ENCODE peak calls at places on chromosomes 4 and X, in four cellular contexts. R is ovary, W is pancreas, J is mesenchymal stem cell. Q is an unnamed sample.

GRCh38 chr4:88008624-88009235 is 1.3 kb downstream of the PKD2 start:
- DNase-seq in J (peak), W (no peak), R (no peak), Q (peak)

GRCh38 chr4:13892739-13893105 is 265.2 kb upstream of the BOD1L1 start:
- DNase-seq in J (peak), R (no peak), W (no peak), Q (no peak)

GRCh38 chr4:1597021-1597931 is 86.8 kb downstream of the FAM53A start:
- DNase-seq in J (no peak), R (no peak), W (peak), Q (no peak)

GRCh38 chr4:35105486-35105885 is 1138.8 kb downstream of the ARAP2 start:
- DNase-seq in J (no peak), W (no peak), R (no peak), Q (no peak)

GRCh38 chrX:40459576-40460158 is 121.1 kb upstream of the ATP6AP2 start:
- DNase-seq in R (no peak), W (no peak), J (no peak), Q (no peak)

GRCh38 chr4:8538703-8539567 is 41.3 kb upstream of the GPR78 start:
- DNase-seq in R (no peak), W (no peak), J (peak), Q (peak)

GRCh38 chr4:102616661-102617060 is 115.5 kb downstream of the NFKB1 start:
- DNase-seq in J (no peak), R (no peak), W (no peak), Q (no peak)

GRCh38 chrX:133321441-133321840 is 93.8 kb downstream of the GPC4 start:
- DNase-seq in J (no peak), R (no peak), W (no peak), Q (peak)

GRCh38 chr4:1841886-1842210 is 14.1 kb downstream of the LETM1 start:
- DNase-seq in J (no peak), R (no peak), W (no peak), Q (no peak)

GRCh38 chr4:179843370-179843769 is 2399.8 kb upstream of the TENM3 start:
- DNase-seq in W (no peak), R (no peak), J (no peak), Q (no peak)

GRCh38 chrX:69031181-69031580 is 134.1 kb downstream of the PJA1 start:
- DNase-seq in R (no peak), W (no peak), J (no peak), Q (no peak)

GRCh38 chr4:186765673-186766546 is 42.3 kb upstream of the FAT1 start:
- DNase-seq in R (no peak), W (no peak), J (no peak), Q (peak)

GRCh38 chrX:129144172-129145038 is 378.9 kb downstream of the SMARCA1 start:
- DNase-seq in W (no peak), R (no peak), J (peak), Q (peak)

GRCh38 chr4:127685292-127685691 is 44.9 kb upstream of the SLC25A31 start:
- DNase-seq in J (peak), R (no peak), W (no peak), Q (peak)

GRCh38 chr4:16199132-16199531 is 27.1 kb downstream of the TAPT1 start:
- DNase-seq in R (no peak), W (no peak), J (peak), Q (peak)

GRCh38 chr4:93994175-93994994 is 165.8 kb downstream of the ATOH1 start:
- DNase-seq in W (no peak), R (no peak), J (no peak), Q (no peak)

GRCh38 chrX:15016051-15016450 is 142.8 kb downstream of the MOSPD2 start:
- DNase-seq in W (no peak), R (no peak), J (no peak), Q (peak)

GRCh38 chrX:130741584-130741983 is 161.4 kb downstream of the ENOX2 start:
- DNase-seq in W (no peak), J (no peak), R (no peak), Q (no peak)

GRCh38 chrX:118807151-118808017 is 16.2 kb upstream of the ZCCHC12 start:
- DNase-seq in W (no peak), R (peak), J (peak), Q (peak)

GRCh38 chr4:112759313-112759712 is 122.4 kb downstream of the LARP7 start:
- DNase-seq in W (no peak), J (no peak), R (no peak), Q (no peak)

GRCh38 chr4:14564281-14564680 is 438.0 kb upstream of the CPEB2 start:
- DNase-seq in J (no peak), R (no peak), W (no peak), Q (no peak)

GRCh38 chr4:18057821-18058533 is 36.4 kb upstream of the LCORL start:
- DNase-seq in W (no peak), R (no peak), J (no peak), Q (no peak)

GRCh38 chr4:106898621-106899230 is 137.4 kb downstream of the DKK2 start:
- DNase-seq in J (peak), W (no peak), R (peak), Q (peak)

GRCh38 chrX:53678667-53679066 is 7.9 kb downstream of the HUWE1 start:
- DNase-seq in R (no peak), J (peak), W (no peak), Q (no peak)

GRCh38 chr4:183626168-183626567 is 32.8 kb downstream of the RWDD4 start:
- DNase-seq in R (peak), J (no peak), W (no peak), Q (no peak)

GRCh38 chr4:172892300-172892699 is 276.3 kb upstream of the GALNT7 start:
- DNase-seq in R (no peak), J (peak), W (no peak), Q (peak)

GRCh38 chr4:52611030-52611555 is 48.0 kb downstream of the USP46 start:
- DNase-seq in W (no peak), R (no peak), J (peak), Q (no peak)

GRCh38 chr4:74111576-74111975 is 12.6 kb upstream of the CXCL2 start:
- DNase-seq in W (no peak), J (no peak), R (no peak), Q (no peak)

GRCh38 chr4:5448286-5448685 is 260.1 kb downstream of the EVC2 start:
- DNase-seq in R (no peak), W (no peak), J (no peak), Q (no peak)

GRCh38 chr4:150960818-150961217 is 54.3 kb downstream of the LRBA start:
- DNase-seq in W (no peak), J (peak), R (no peak), Q (no peak)

GRCh38 chrX:20300822-20301221 is 34.1 kb upstream of the RPS6KA3 start:
- DNase-seq in J (no peak), R (no peak), W (no peak), Q (no peak)

DNA sequence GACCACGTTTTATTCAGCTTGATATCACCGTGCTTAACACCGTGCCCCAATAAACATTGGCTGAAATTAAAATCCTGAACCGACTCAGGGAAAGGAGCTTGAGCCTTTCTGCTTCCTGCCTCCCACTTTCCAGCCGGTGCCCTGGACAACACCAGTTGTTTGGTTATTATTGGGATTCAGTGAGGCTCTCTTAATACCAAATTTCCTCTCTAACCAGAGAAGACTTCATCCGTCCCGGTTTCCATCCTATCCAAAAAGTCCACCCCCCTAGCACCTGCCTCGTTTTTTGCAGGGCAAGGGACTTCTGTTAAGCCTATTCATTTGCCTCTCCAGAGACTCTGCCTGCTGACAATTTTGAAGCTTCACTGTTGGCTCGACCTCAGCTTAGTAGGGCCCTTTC is 649 bp upstream of the PRSS12 start:
- DNase-seq in R (no peak), W (no peak), J (no peak), Q (no peak)
- H3K27ac ChIP-seq in R (no peak), W (no peak), J (no peak), Q (peak)

GRCh38 chr4:65670331-65671031 is at the start of gene EPHA5:
- DNase-seq in R (peak), J (peak), W (peak), Q (peak)
- H3K27ac ChIP-seq in R (peak), J (peak), W (no peak), Q (no peak)

DNA sequence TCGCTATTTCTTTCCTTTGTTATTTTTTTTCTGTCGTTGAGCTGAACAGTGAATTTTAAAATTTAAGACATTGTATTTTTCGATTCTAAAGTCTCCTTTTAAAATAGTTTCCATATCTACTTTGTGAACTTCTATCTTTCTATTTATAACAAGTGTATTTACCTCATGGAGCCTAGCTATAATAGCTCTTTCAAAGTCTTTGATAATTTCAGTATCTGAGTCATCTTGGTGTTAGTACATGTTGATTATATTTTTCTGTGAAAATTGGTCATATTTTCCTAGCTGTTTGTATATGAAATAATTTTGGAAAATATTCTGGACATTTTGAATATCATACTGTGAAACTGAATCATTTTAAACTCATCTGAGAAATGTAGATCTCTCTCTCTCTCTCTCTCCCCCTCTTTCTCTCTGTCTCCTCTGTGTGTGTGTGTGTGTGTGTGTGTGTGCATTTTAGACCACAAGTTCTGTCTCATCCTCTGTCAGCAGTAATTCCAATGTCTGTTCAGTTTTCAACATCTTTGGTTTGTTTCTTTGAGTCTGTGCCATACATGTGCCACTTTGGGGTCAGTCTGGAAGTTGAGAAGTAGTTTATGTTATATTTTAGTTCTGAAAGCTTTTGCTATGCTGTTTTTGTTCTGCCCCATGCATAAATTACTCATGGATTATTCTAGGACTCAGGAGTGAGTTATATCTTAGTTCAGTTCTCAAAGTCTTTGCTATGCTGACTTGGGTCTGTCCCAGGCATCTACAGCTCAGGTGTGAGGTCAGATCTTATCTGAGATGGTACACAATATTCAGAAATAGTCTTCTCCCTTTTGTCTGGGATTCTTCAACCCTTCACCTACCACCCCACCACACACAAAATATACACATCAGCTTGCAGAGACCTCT is 366.4 kb upstream of the CASK start:
- DNase-seq in W (no peak), J (no peak), R (no peak), Q (no peak)
- H3K27ac ChIP-seq in W (no peak), J (no peak), R (no peak), Q (no peak)

DNA sequence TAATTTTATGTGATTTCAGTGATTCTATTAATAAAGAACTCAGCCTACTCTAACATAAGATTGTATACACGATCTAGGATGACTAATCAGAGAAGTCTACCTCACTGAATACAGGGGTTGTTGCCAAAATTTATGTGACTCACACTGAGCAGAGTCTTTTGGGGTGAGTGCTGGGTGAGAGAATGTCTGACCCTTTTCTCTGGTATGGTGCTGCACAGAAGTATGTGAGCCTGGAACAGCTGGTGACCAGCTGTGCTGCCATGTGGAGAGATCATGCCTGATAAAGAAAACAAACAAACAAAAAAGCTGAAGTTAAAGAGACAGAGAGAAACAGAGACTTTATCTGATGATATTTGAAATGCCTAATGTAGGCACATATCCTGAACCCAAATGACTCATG is 618.1 kb upstream of the GRIA3 start:
- DNase-seq in W (no peak), R (no peak), J (peak), Q (peak)
- H3K27ac ChIP-seq in W (no peak), R (no peak), J (no peak), Q (no peak)

GRCh38 chrX:16311671-16312070 is 144.4 kb downstream of the MAGEB17 start:
- DNase-seq in R (no peak), J (no peak), W (no peak), Q (no peak)
- H3K27ac ChIP-seq in R (no peak), J (no peak), W (no peak), Q (no peak)

GRCh38 chr4:147006229-147006628 is 60.6 kb upstream of the TTC29 start:
- DNase-seq in W (no peak), R (no peak), J (no peak), Q (no peak)

GRCh38 chr4:146998157-146998556 is 52.5 kb upstream of the TTC29 start:
- DNase-seq in W (no peak), R (no peak), J (no peak), Q (no peak)

GRCh38 chr4:147009875-147010274 is 64.2 kb upstream of the TTC29 start:
- DNase-seq in W (no peak), R (no peak), J (no peak), Q (no peak)

DNA sequence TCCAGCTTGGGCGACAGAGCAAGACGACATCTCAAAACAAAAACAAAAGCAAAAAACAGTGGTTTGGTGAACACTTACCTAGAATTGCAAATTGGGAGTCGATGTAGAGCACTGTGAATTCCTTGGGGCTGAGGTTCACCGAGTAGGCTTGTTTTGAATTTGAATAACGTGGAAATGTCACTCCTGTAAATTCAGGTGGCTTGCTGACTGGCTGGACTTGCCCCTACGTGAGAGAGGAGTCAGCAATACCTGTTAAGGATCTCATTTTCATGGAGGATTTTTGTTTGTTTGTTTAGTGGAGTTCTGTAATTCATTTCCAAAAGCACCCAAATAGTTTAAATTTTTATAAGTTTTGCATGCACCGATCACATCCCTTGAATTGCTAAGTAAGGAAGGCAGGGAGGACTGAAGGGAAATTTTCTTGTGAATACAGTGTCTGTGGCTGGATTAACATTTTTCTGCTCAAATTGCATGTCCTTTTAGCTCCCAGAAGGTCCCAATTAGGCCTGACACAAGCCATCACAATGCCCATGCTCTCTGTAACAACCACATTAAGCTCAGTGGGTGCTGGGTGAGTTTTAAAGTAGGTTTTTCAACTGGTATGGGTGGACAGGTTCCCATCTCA is 58.4 kb upstream of the TTC29 start:
- DNase-seq in R (no peak), J (no peak), W (no peak), Q (no peak)
- H3K27ac ChIP-seq in R (no peak), J (no peak), W (no peak), Q (no peak)

Q was measured in fibroblast of lung.